ENCODE peak calls at places on chromosomes 12 and 14, in four cellular contexts. F is H1, U is IMR-90, O is mesendoderm. S is an unnamed sample.

GRCh38 chr12:132837693-132838463 is 9.2 kb upstream of the GOLGA3 start:
- DNase-seq in F (no peak), O (no peak), U (no peak), S (no peak)

GRCh38 chr12:15701212-15701611 is 88.0 kb downstream of the EPS8 start:
- DNase-seq in U (peak), F (no peak), O (no peak), S (no peak)

GRCh38 chr12:109876406-109876805 is 3.9 kb downstream of the GLTP start:
- DNase-seq in O (no peak), U (no peak), F (no peak), S (no peak)

GRCh38 chr12:85985996-85986395 is 111.9 kb downstream of the NTS start:
- DNase-seq in U (no peak), F (no peak), O (no peak), S (no peak)

GRCh38 chr12:70393787-70394519 is 27.9 kb downstream of the KCNMB4 start:
- DNase-seq in O (no peak), F (no peak), U (peak), S (no peak)

GRCh38 chr12:62128186-62128965 is 131.8 kb upstream of the USP15 start:
- DNase-seq in U (no peak), F (no peak), O (peak), S (no peak)

GRCh38 chr14:32312010-32312331 is 17.1 kb upstream of the AKAP6 start:
- DNase-seq in O (no peak), U (no peak), F (no peak), S (no peak)

GRCh38 chr12:48827026-48827425 is 8.7 kb downstream of the CACNB3 start:
- DNase-seq in U (no peak), O (no peak), F (no peak), S (no peak)

GRCh38 chr12:122067966-122068365 is 10.6 kb upstream of the MLXIP start:
- DNase-seq in U (peak), O (no peak), F (no peak), S (no peak)

GRCh38 chr12:98453070-98453469 is 62.3 kb upstream of the TMPO start:
- DNase-seq in O (no peak), F (no peak), U (no peak), S (no peak)

GRCh38 chr12:131806654-131807053 is 21.5 kb upstream of the MMP17 start:
- DNase-seq in O (no peak), F (no peak), U (no peak), S (no peak)

GRCh38 chr12:29691146-29691854 is 92.4 kb downstream of the TMTC1 start:
- DNase-seq in O (peak), F (no peak), U (no peak), S (peak)

GRCh38 chr12:77847060-77847541 is 16.4 kb downstream of the NAV3 start:
- DNase-seq in O (peak), F (no peak), U (peak), S (no peak)

GRCh38 chr12:101847325-101847724 is 16.6 kb upstream of the GNPTAB start:
- DNase-seq in U (no peak), O (no peak), F (no peak), S (no peak)

GRCh38 chr14:103391048-103391447 is 5.8 kb downstream of the MARK3 start:
- DNase-seq in F (no peak), O (peak), U (peak), S (no peak)

GRCh38 chr14:92490239-92490959 is 23.2 kb upstream of the RIN3 start:
- DNase-seq in F (no peak), O (no peak), U (peak), S (peak)

GRCh38 chr12:25089738-25090137 is 105.2 kb downstream of the DNAI7 start:
- DNase-seq in F (no peak), U (no peak), O (no peak), S (no peak)

GRCh38 chr14:82528011-82528410 is 994.4 kb upstream of the SEL1L start:
- DNase-seq in F (no peak), U (no peak), O (no peak), S (no peak)

GRCh38 chr12:116689586-116689985 is 48.3 kb downstream of the SPRING1 start:
- DNase-seq in O (no peak), F (no peak), U (no peak), S (no peak)

GRCh38 chr14:102201369-102201748 is 61.7 kb downstream of the WDR20 start:
- DNase-seq in O (no peak), F (no peak), U (no peak), S (no peak)

GRCh38 chr12:132521726-132522292 is 31.9 kb downstream of the FBRSL1 start:
- DNase-seq in F (no peak), O (no peak), U (no peak), S (no peak)

GRCh38 chr14:89504602-89505320 is 87.7 kb upstream of the FOXN3 start:
- DNase-seq in U (peak), F (no peak), O (no peak), S (no peak)

GRCh38 chr12:64714551-64714968 is 44.6 kb downstream of the GNS start:
- DNase-seq in F (no peak), O (no peak), U (no peak), S (no peak)

GRCh38 chr14:38982837-38983236 is 120.2 kb downstream of the SEC23A start:
- DNase-seq in F (no peak), O (no peak), U (no peak), S (no peak)

GRCh38 chr12:111408686-111409402 is 3.1 kb downstream of the SH2B3 start:
- DNase-seq in O (no peak), F (no peak), U (no peak), S (no peak)

GRCh38 chr12:75656650-75657049 is 145.2 kb upstream of the KRR1 start:
- DNase-seq in F (no peak), U (peak), O (peak), S (no peak)

GRCh38 chr14:102678394-102678793 is 85.9 kb downstream of the RCOR1 start:
- DNase-seq in O (no peak), U (no peak), F (no peak), S (no peak)

GRCh38 chr12:77485961-77486579 is 344.6 kb upstream of the NAV3 start:
- DNase-seq in F (no peak), U (no peak), O (peak), S (no peak)

GRCh38 chr14:68585690-68586089 is 207.2 kb downstream of the ZFP36L1 start:
- DNase-seq in O (no peak), F (no peak), U (peak), S (no peak)
- H2BK120ac ChIP-seq in O (no peak), F (no peak), U (peak), S (no peak)

GRCh38 chr12:22412581-22412980 is 78.1 kb upstream of the ST8SIA1 start:
- DNase-seq in U (no peak), F (no peak), O (no peak), S (no peak)
- H3K56ac ChIP-seq in U (no peak), F (no peak), O (no peak), S (no peak)

DNA sequence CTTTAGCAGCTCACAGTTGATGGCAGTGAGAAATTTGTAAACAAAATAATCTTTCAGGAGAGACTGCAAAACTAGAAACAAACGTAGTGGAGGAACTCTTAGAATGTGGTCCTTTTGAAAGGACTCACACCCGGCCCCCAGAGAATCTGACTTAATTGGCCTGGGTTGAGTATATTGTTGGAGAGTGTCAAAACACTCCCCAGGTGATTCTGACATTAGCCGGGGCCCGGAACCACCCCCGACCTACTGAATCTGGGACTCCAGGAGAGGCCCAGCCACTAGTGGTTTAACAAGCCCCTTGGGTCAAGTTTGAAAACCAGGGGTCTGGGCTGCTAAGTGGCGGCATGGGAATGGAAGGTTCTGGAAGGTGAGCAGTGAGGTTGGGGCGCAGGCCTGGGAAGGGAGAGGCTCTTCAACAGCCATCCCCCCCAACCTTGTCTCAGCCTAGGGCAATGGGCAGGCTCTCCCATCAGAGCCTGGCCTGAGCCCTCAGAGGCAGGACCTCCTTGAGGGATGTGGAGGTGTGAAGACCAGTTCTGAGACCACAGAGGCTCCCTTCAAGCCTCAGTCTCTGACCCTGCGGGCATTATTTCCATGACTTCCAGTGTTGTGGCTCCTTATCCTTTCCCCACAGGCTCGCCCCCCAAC is 1.1 kb upstream of the ELK3 start:
- DNase-seq in F (no peak), O (no peak), U (no peak), S (no peak)
- H3K27ac ChIP-seq in F (no peak), O (no peak), U (no peak), S (no peak)

GRCh38 chr14:77039285-77040058 is 11.0 kb upstream of the IRF2BPL start:
- DNase-seq in O (no peak), F (no peak), U (peak), S (no peak)

GRCh38 chr14:77037886-77038511 is 9.5 kb upstream of the IRF2BPL start:
- DNase-seq in U (no peak), F (no peak), O (no peak), S (no peak)

GRCh38 chr14:77037338-77037782 is 8.9 kb upstream of the IRF2BPL start:
- DNase-seq in O (no peak), U (no peak), F (no peak), S (no peak)

GRCh38 chr14:77035267-77035666 is 6.8 kb upstream of the IRF2BPL start:
- DNase-seq in F (no peak), O (no peak), U (no peak), S (no peak)

DNA sequence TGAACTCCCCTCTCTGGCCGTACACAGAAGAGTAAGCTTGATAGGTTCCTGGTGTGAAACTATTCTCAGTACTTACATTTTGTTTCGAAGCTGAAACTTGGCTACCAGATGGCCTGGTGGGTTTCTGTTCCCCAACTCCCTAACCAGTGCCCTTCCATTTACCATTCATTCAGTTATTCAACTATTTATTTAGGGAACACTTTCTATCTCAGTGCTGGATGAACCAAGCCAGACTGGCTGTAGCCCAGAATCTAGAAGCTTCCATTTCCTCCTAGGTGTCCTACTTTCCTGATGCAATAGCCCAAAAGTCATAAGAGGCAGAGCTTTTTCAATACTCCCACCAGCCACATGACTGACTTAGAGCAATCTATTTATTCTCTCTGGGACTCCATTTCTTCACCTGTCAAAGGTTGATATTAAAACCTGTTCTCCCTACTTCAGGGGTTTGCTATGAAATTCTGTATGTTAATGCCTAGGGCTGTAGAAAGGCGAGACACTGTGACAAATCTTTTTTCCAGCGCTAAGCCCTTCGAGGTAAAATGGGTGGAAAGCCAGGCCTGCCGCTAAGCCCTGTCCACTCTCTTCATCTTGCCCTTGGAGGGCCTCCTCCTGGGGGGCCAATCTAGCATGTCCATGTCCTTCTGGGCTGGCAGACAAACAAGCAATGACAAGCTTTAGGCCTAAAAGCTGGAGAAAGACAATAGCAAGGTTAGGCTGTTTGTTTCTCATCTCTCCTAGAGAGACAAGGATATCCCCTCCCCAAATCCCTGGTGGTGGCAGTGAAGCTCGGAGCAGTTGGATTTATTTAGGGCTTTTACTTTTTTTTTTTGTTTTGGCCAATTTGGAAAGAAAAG is 8.2 kb upstream of the IRF2BPL start:
- DNase-seq in O (no peak), F (no peak), U (no peak), S (no peak)
- H2BK120ac ChIP-seq in O (no peak), F (no peak), U (peak), S (no peak)

S was measured in H9.